ENCODE peak calls at places on chromosomes 3 and 15, in five cellular contexts. R, H, P, L and M are unnamed samples.

GRCh38 chr3:12508316-12508715 is 24.0 kb downstream of the TSEN2 start:
- DNase-seq in R (no peak), H (no peak), P (no peak), L (peak; percentile 61), M (peak; percentile 21)

GRCh38 chr3:141184430-141184829 is 47.2 kb upstream of the PXYLP1 start:
- DNase-seq in R (no peak), H (no peak), P (no peak), L (no peak), M (no peak)

GRCh38 chr15:45919806-45920205 is 285.0 kb downstream of the SQOR start:
- DNase-seq in R (no peak), H (no peak), P (no peak), L (no peak), M (no peak)

GRCh38 chr3:136334209-136334608 is 84.1 kb downstream of the PCCB start:
- DNase-seq in R (no peak), H (no peak), P (no peak), L (no peak), M (no peak)

GRCh38 chr15:28131400-28131799 is 32.3 kb upstream of the OCA2 start:
- DNase-seq in R (no peak), H (no peak), P (no peak), L (no peak), M (no peak)

GRCh38 chr15:92906563-92907081 is 6.5 kb downstream of the CHD2 start:
- DNase-seq in R (no peak), H (no peak), P (no peak), L (no peak), M (no peak)

GRCh38 chr3:126356373-126357298 is 572 bp downstream of the KLF15 start:
- DNase-seq in R (no peak), H (no peak), P (peak; percentile 64), L (peak; percentile 59), M (peak; percentile 33)

GRCh38 chr3:182717216-182717615 is 76.1 kb upstream of the ATP11B start:
- DNase-seq in R (no peak), H (no peak), P (no peak), L (no peak), M (no peak)

GRCh38 chr3:160885791-160886286 is 129.8 kb downstream of the PPM1L start:
- DNase-seq in R (no peak), H (peak; percentile 1), P (peak; percentile 79), L (peak; percentile 48), M (peak; percentile 65)

GRCh38 chr15:69037482-69037881 is 23.0 kb downstream of the NOX5 start:
- DNase-seq in R (no peak), H (no peak), P (no peak), L (no peak), M (no peak)